ENCODE peak calls at places on chromosomes 2 and 18, in five cellular contexts. E is left ventricle myocardium inferior, L is tibial artery, V is H9, M is keratinocyte. T is an unnamed sample. For H3K4me1, the result is how much of the 10 kb centered on the place peaks cover.

GRCh38 chr2:237207641-237208040 is 122.0 kb downstream of the COPS8 start:
- DNase-seq in M (no peak), E (peak), L (peak), V (no peak), T (peak)

GRCh38 chr18:12630136-12630535 is 27.8 kb downstream of the SPIRE1 start:
- DNase-seq in M (no peak), L (no peak), E (no peak), V (no peak), T (no peak)

GRCh38 chr18:34611904-34612303 is 98.2 kb upstream of the DTNA start:
- DNase-seq in V (no peak), M (no peak), E (peak), L (no peak), T (peak)

GRCh38 chr2:147860009-147860408 is 15.2 kb downstream of the ACVR2A start:
- DNase-seq in V (peak), M (no peak), E (no peak), L (no peak), T (no peak)

GRCh38 chr2:61241266-61241665 is 79.3 kb downstream of the C2orf74 start:
- DNase-seq in L (no peak), E (no peak), V (no peak), M (no peak), T (no peak)

GRCh38 chr2:694174-694573 is 17.0 kb upstream of the TMEM18 start:
- DNase-seq in M (no peak), L (no peak), V (no peak), E (no peak), T (no peak)

GRCh38 chr2:239106314-239106908 is 258.5 kb downstream of the TWIST2 start:
- DNase-seq in E (peak), M (peak), V (peak), L (no peak), T (no peak)

GRCh38 chr18:62239475-62239874 is 52.4 kb downstream of the RELCH start:
- DNase-seq in L (no peak), M (no peak), V (no peak), E (no peak), T (no peak)

GRCh38 chr2:37890893-37891495 is 34.1 kb upstream of the RMDN2 start:
- DNase-seq in E (peak), L (peak), V (peak), M (no peak), T (peak)

GRCh38 chr18:23528580-23529472 is 25.5 kb downstream of the RMC1 start:
- DNase-seq in V (no peak), M (no peak), L (peak), E (peak), T (no peak)

GRCh38 chr2:64661770-64662169 is 8.1 kb upstream of the SERTAD2 start:
- DNase-seq in L (no peak), M (no peak), V (no peak), E (no peak), T (no peak)

GRCh38 chr18:64097497-64097896 is 51.4 kb downstream of the LINC00305 start:
- DNase-seq in E (no peak), V (no peak), L (no peak), M (no peak), T (no peak)

GRCh38 chr2:241796209-241796608 is 12.8 kb upstream of the NEU4 start:
- DNase-seq in E (peak), V (no peak), L (no peak), M (no peak), T (no peak)

GRCh38 chr2:231900486-231900942 is 25.7 kb downstream of the NPPC start:
- DNase-seq in V (peak), E (peak), L (peak), M (no peak), T (peak)

GRCh38 chr2:30714811-30715709 is 92.2 kb downstream of the CAPN13 start:
- DNase-seq in E (no peak), M (no peak), L (peak), V (peak), T (no peak)

GRCh38 chr2:199603748-199604291 is 146.1 kb upstream of the SATB2 start:
- DNase-seq in E (no peak), V (peak), M (no peak), L (no peak), T (no peak)

GRCh38 chr2:188734688-188735087 is 239.5 kb upstream of the COL3A1 start:
- DNase-seq in L (no peak), M (no peak), V (no peak), E (no peak), T (no peak)

GRCh38 chr2:157194097-157194688 is 63.3 kb upstream of the GALNT5 start:
- DNase-seq in M (no peak), V (no peak), E (no peak), L (no peak), T (no peak)
- H3K4me1 ChIP-seq in M (under half), V (under half), E (under half), L (under half), T (under half)

DNA sequence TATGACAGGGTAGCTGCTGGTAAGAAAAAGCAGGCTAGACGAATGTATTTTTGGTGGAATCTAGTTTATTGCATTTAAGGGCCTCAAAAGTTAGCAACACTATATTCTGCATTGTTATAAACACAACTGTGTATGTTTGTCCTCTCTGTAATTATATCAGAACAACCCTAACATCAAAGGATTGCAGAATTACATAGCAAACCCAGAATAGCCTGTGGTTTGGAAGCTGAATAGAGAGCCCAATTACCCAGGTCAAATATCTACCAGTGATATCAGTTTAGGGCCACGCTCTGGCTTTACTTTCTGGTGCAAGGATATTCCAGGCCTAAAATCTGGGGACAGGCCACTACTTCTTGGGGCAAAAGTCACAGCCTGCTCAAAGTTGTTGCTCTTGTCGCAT is 25.1 kb upstream of the MRO start:
- DNase-seq in L (no peak), M (no peak), E (no peak), V (no peak), T (no peak)
- TF ChIP-seq CTCF in L (no peak), M (no peak), E (no peak), V (no peak), T (no peak)

DNA sequence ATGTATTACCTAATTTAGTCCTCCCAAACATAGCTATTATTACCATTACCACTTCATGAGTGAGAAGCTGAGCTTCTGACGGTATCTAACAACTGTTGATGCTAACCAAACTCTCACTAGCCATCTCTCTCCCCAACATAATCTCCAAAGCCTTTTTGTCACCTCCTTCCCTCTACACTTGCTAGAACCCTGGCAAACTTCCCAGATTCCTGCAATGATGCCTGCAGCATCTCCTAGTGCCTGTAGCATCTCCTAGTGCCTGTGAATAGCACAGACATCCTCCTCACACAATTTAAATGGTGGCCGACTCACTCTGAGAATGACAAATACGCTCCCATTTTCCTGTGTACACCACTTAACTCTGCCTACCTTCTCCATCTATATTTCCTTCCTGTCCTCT is 126.7 kb downstream of the STK39 start:
- DNase-seq in V (no peak), M (no peak), L (no peak), E (no peak), T (no peak)
- H3K4me1 ChIP-seq in V (under half), M (under half), L (under half), E (under half), T (under half)

GRCh38 chr2:121008978-121009377 is 273.3 kb downstream of the GLI2 start:
- DNase-seq in E (no peak), V (peak), M (no peak), L (no peak), T (no peak)
- TF ChIP-seq CTCF in E (no peak), V (peak), M (peak), L (no peak), T (no peak)

GRCh38 chr18:50405582-50406271 is 30.9 kb downstream of the SKA1 start:
- DNase-seq in V (peak), M (no peak), E (no peak), L (no peak), T (no peak)
- H3K4me1 ChIP-seq in V (under half), M (under half), E (under half), L (under half), T (under half)

GRCh38 chr2:105873721-105874120 is 129.0 kb downstream of the NCK2 start:
- DNase-seq in M (no peak), L (no peak), V (no peak), E (no peak), T (no peak)

GRCh38 chr2:105875241-105875640 is 130.5 kb downstream of the NCK2 start:
- DNase-seq in M (no peak), L (no peak), V (no peak), E (no peak), T (no peak)

GRCh38 chr2:105873281-105873680 is 128.6 kb downstream of the NCK2 start:
- DNase-seq in M (no peak), V (no peak), L (no peak), E (no peak), T (no peak)

GRCh38 chr2:105877945-105878344 is 133.2 kb downstream of the NCK2 start:
- DNase-seq in M (no peak), E (no peak), L (no peak), V (no peak), T (no peak)

GRCh38 chr2:105876191-105876590 is 131.5 kb downstream of the NCK2 start:
- DNase-seq in L (no peak), V (no peak), M (no peak), E (no peak), T (no peak)
- TF ChIP-seq CTCF in L (no peak), V (no peak), M (no peak), E (no peak), T (no peak)

DNA sequence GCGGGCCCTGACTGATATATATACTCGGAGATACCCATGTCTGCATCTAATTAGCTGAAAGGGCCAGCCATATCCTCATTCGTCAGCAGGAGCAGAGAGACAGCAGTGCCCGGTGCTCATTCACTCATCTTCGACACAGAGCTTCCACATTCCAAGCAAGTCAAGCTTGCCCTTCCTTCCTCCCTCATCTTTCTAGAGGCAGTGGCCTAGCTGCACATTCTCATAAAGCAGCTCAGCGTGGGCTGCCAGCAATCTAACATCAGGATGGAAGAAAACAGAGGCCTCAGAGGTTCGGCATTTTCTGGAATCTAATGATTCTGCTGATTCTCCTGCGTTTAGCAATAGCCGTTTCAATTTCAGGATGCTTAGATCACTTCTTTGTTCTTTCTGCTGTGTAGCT is 68.8 kb downstream of the CLHC1 start:
- DNase-seq in L (no peak), M (no peak), V (no peak), E (no peak), T (peak)
- H3K4me1 ChIP-seq in L (under half), M (under half), V (under half), E (under half), T (under half)

T was measured in kidney.